ENCODE peak calls at places on chromosomes 4 and X, in eight cellular contexts. E, V, Q, N, P, H, O and L are unnamed samples.

GRCh38 chr4:124183926-124184325 is 528.6 kb downstream of the ANKRD50 start:
- DNase-seq in E (no peak), P (no peak), H (no peak), V (no peak), O (no peak), Q (no peak), N (no peak), L (no peak)

GRCh38 chr4:83109480-83110221 is 4.9 kb downstream of the PLAC8 start:
- DNase-seq in Q (peak), E (no peak), N (no peak), O (peak), H (peak), V (peak), P (no peak), L (peak)

GRCh38 chr4:83889802-83890201 is 353.9 kb downstream of the GPAT3 start:
- DNase-seq in Q (no peak), P (no peak), E (peak), N (no peak), O (peak), V (no peak), H (no peak), L (no peak)

GRCh38 chr4:125582302-125582701 is 267.5 kb downstream of the FAT4 start:
- DNase-seq in V (no peak), Q (no peak), O (no peak), E (no peak), H (no peak), P (no peak), N (no peak), L (no peak)

GRCh38 chrX:17484592-17484991 is 109.6 kb downstream of the NHS start:
- DNase-seq in P (no peak), Q (no peak), N (no peak), E (no peak), V (no peak), O (no peak), H (no peak), L (no peak)

GRCh38 chr4:155353923-155354540 is 22.7 kb downstream of the MAP9 start:
- DNase-seq in N (no peak), Q (peak), O (peak), E (peak), V (no peak), P (peak), H (peak), L (peak)

GRCh38 chr4:95248713-95249401 is 299.9 kb downstream of the UNC5C start:
- DNase-seq in V (no peak), E (no peak), Q (peak), H (no peak), N (no peak), O (no peak), P (no peak), L (no peak)

GRCh38 chr4:93828332-93828829 is at the start of gene ATOH1:
- DNase-seq in V (no peak), P (no peak), Q (peak), H (no peak), N (no peak), E (no peak), O (peak), L (peak)

GRCh38 chrX:97790850-97791249 is 907.1 kb downstream of the RPA4 start:
- DNase-seq in V (no peak), E (no peak), P (no peak), N (no peak), H (no peak), O (no peak), Q (no peak), L (no peak)

GRCh38 chr4:15778742-15779231 is 659 bp downstream of the CD38 start:
- DNase-seq in V (no peak), H (peak), E (no peak), N (no peak), Q (no peak), P (peak), O (no peak), L (peak)

GRCh38 chr4:681736-682451 is 7.1 kb downstream of the SLC49A3 start:
- DNase-seq in O (no peak), E (no peak), P (no peak), V (peak), N (no peak), H (peak), Q (peak), L (no peak)

GRCh38 chr4:8727131-8727530 is 134.6 kb downstream of the CPZ start:
- DNase-seq in V (no peak), Q (no peak), P (peak), H (no peak), N (no peak), E (no peak), O (no peak), L (no peak)